ENCODE peak calls at places on chromosomes 12 and 14, in six cellular contexts. H is cardiac fibroblast, M is cardiac muscle cell, L is GOT3, I is T-helper 17 cell, Q is GM13976. D is an unnamed sample.
A peak's percentile ranks its signal among the peaks of the same experiment; 100 is the strongest.

GRCh38 chr14:20400589-20400964 is 12.7 kb downstream of the TEP1 start:
- DNase-seq in L (no peak), M (no peak), Q (no peak), H (no peak), I (no peak), D (no peak)

GRCh38 chr14:69670093-69670492 is 58.7 kb downstream of the SUSD6 start:
- DNase-seq in Q (no peak), L (no peak), H (no peak), M (no peak), I (no peak), D (no peak)

GRCh38 chr12:43795716-43796282 is 10.3 kb downstream of the TWF1 start:
- DNase-seq in H (no peak), Q (no peak), M (no peak), L (no peak), I (no peak), D (no peak)

GRCh38 chr12:104171785-104172563 is 34.0 kb upstream of the NFYB start:
- DNase-seq in M (peak; percentile 28), L (no peak), H (no peak), I (no peak), Q (no peak), D (no peak)

GRCh38 chr12:111606651-111607232 is 7.6 kb upstream of the ATXN2 start:
- DNase-seq in H (no peak), I (no peak), L (no peak), M (no peak), Q (no peak), D (no peak)

GRCh38 chr12:114933428-114934160 is 249.6 kb upstream of the TBX3 start:
- DNase-seq in H (peak; percentile 67), L (peak; percentile 66), M (no peak), Q (no peak), I (no peak), D (no peak)

GRCh38 chr12:119225454-119225853 is 46.7 kb downstream of the HSPB8 start:
- DNase-seq in M (peak; percentile 18), I (no peak), Q (no peak), L (no peak), H (no peak), D (no peak)

GRCh38 chr14:68779761-68780323 is 13.0 kb downstream of the ZFP36L1 start:
- DNase-seq in Q (no peak), H (peak; percentile 59), I (no peak), M (no peak), L (no peak), D (no peak)

GRCh38 chr14:52873694-52874093 is 77.2 kb downstream of the FERMT2 start:
- DNase-seq in Q (no peak), M (no peak), I (no peak), L (no peak), H (peak; percentile 82), D (no peak)

GRCh38 chr14:68884031-68885030 is 91.5 kb upstream of the ZFP36L1 start:
- DNase-seq in H (peak; percentile 89), Q (no peak), M (no peak), L (no peak), I (no peak), D (no peak)

GRCh38 chr14:101065696-101066694 is 162.5 kb upstream of the RTL1 start:
- DNase-seq in L (no peak), I (no peak), Q (no peak), H (no peak), M (no peak), D (no peak)

GRCh38 chr14:91241848-91242247 is 2.7 kb downstream of the GPR68 start:
- DNase-seq in I (no peak), M (no peak), H (no peak), Q (no peak), L (no peak), D (no peak)

GRCh38 chr12:95608252-95609033 is 57.2 kb upstream of the USP44 start:
- DNase-seq in L (no peak), Q (no peak), M (no peak), I (no peak), H (peak; percentile 71), D (no peak)

GRCh38 chr14:100078997-100079561 is 13.9 kb downstream of the EVL start:
- DNase-seq in I (peak; percentile 69), H (peak; percentile 47), Q (peak; percentile 53), M (no peak), L (no peak), D (no peak)

GRCh38 chr12:48420031-48420775 is 52.2 kb upstream of the ANP32D start:
- DNase-seq in M (no peak), I (no peak), L (no peak), H (peak; percentile 42), Q (no peak), D (no peak)

GRCh38 chr12:43692064-43692463 is 66.5 kb downstream of the PUS7L start:
- DNase-seq in H (peak; percentile 10), M (no peak), L (no peak), Q (no peak), I (no peak), D (no peak)

GRCh38 chr12:131850856-131851559 is 22.8 kb downstream of the MMP17 start:
- DNase-seq in M (no peak), I (no peak), H (no peak), L (no peak), Q (no peak), D (no peak)

GRCh38 chr12:128761305-128761880 is 62.4 kb downstream of the SLC15A4 start:
- DNase-seq in Q (no peak), H (no peak), L (no peak), M (no peak), I (no peak), D (no peak)

GRCh38 chr14:59123975-59124374 is 64.5 kb upstream of the DAAM1 start:
- DNase-seq in I (no peak), L (no peak), Q (no peak), M (peak; percentile 28), H (peak; percentile 41), D (no peak)

GRCh38 chr12:85569261-85569660 is 266.9 kb downstream of the RASSF9 start:
- DNase-seq in Q (no peak), H (no peak), L (no peak), I (no peak), M (no peak), D (no peak)

GRCh38 chr12:14393736-14394135 is 28.3 kb downstream of the ATF7IP start:
- DNase-seq in H (no peak), L (no peak), I (no peak), Q (no peak), M (no peak), D (no peak)

GRCh38 chr12:79592865-79593264 is 97.9 kb downstream of the PAWR start:
- DNase-seq in H (no peak), M (no peak), L (no peak), Q (no peak), I (no peak), D (no peak)

GRCh38 chr12:51077930-51078329 is 5.5 kb downstream of the CSRNP2 start:
- DNase-seq in I (no peak), Q (no peak), H (peak; percentile 27), L (no peak), M (peak; percentile 6), D (no peak)

GRCh38 chr14:80110721-80111120 is 100.6 kb downstream of the DIO2 start:
- DNase-seq in M (no peak), I (no peak), L (no peak), Q (no peak), H (no peak), D (no peak)

GRCh38 chr14:89702151-89702936 is 252.2 kb downstream of the EFCAB11 start:
- DNase-seq in H (peak; percentile 47), I (no peak), L (no peak), Q (no peak), M (peak; percentile 4), D (no peak)